ENCODE peak calls at places on chromosome 20, in nine cellular contexts. B, H, G, X, W, K, V, R and U are unnamed samples.

GRCh38 chr20:35467339-35468224 is 12.2 kb downstream of the CEP250 start:
- DNase-seq in B (no peak), H (no peak), G (peak; percentile 86), X (no peak), W (no peak), K (no peak), V (peak; percentile 20), R (no peak), U (no peak)

GRCh38 chr20:40704828-40705227 is 15.8 kb upstream of the MAFB start:
- DNase-seq in B (no peak), H (no peak), G (peak; percentile 69), X (peak; percentile 13), W (no peak), K (no peak), V (no peak), R (no peak), U (peak; percentile 24)

GRCh38 chr20:48716086-48716485 is 111.7 kb downstream of the PREX1 start:
- DNase-seq in B (no peak), H (no peak), G (no peak), X (no peak), W (no peak), K (no peak), V (peak; percentile 51), R (peak; percentile 44), U (no peak)

GRCh38 chr20:13061381-13061780 is 52.6 kb downstream of the SPTLC3 start:
- DNase-seq in B (no peak), H (no peak), G (no peak), X (peak; percentile 80), W (no peak), K (no peak), V (no peak), R (no peak), U (no peak)

GRCh38 chr20:50491926-50492634 is 18.1 kb upstream of the PTPN1 start:
- DNase-seq in B (peak; percentile 49), H (no peak), G (no peak), X (peak; percentile 94), W (no peak), K (no peak), V (peak; percentile 73), R (no peak), U (no peak)

GRCh38 chr20:9447182-9447581 is 67.2 kb upstream of the LAMP5 start:
- DNase-seq in B (no peak), H (no peak), G (no peak), X (no peak), W (no peak), K (no peak), V (no peak), R (no peak), U (no peak)

GRCh38 chr20:23152308-23152892 is 66.3 kb upstream of the CD93 start:
- DNase-seq in B (no peak), H (no peak), G (no peak), X (no peak), W (no peak), K (no peak), V (peak; percentile 77), R (no peak), U (peak; percentile 91)

GRCh38 chr20:57291003-57291402 is 24.6 kb upstream of the BMP7 start:
- DNase-seq in B (no peak), H (no peak), G (no peak), X (no peak), W (no peak), K (no peak), V (no peak), R (no peak), U (no peak)

GRCh38 chr20:59591061-59591460 is 13.3 kb upstream of the PHACTR3 start:
- DNase-seq in B (no peak), H (no peak), G (no peak), X (no peak), W (no peak), K (no peak), V (no peak), R (no peak), U (peak; percentile 46)

GRCh38 chr20:13870349-13870748 is 85.5 kb downstream of the NDUFAF5 start:
- DNase-seq in B (no peak), H (no peak), G (peak; percentile 11), X (no peak), W (no peak), K (no peak), V (no peak), R (no peak), U (no peak)